ENCODE peak calls at places on chromosomes 16 and 17, in four cellular contexts. S is MM.1S, L is endothelial cell of umbilical vein, M is astrocyte. N is an unnamed sample.

GRCh38 chr17:35612924-35613521 is 25.9 kb downstream of the AP2B1 start:
- DNase-seq in S (peak; percentile 54), L (peak; percentile 71), M (peak; percentile 27), N (peak; percentile 49)

GRCh38 chr16:4351880-4352279 is 759 bp upstream of the PAM16 start:
- DNase-seq in S (no peak), L (no peak), M (no peak), N (no peak)

GRCh38 chr16:57577691-57578224 is 35.3 kb downstream of the ADGRG5 start:
- DNase-seq in S (no peak), L (no peak), M (no peak), N (peak; percentile 82)

GRCh38 chr17:36722121-36722902 is 120.9 kb downstream of the MRM1 start:
- DNase-seq in S (no peak), L (peak; percentile 15), M (peak; percentile 34), N (peak; percentile 90)

GRCh38 chr16:81466351-81466960 is 21.8 kb downstream of the CMIP start:
- DNase-seq in S (no peak), L (no peak), M (peak; percentile 55), N (no peak)

GRCh38 chr16:87644596-87644995 is 42.3 kb downstream of the JPH3 start:
- DNase-seq in S (no peak), L (no peak), M (no peak), N (no peak)

GRCh38 chr17:56795510-56795909 is 38.2 kb downstream of the C17orf67 start:
- DNase-seq in S (no peak), L (no peak), M (no peak), N (no peak)

GRCh38 chr17:14301279-14301760 is 439 bp downstream of the HS3ST3B1 start:
- DNase-seq in S (no peak), L (no peak), M (no peak), N (peak; percentile 45)

GRCh38 chr17:70168044-70168978 is 1.0 kb upstream of the KCNJ2 start:
- DNase-seq in S (peak; percentile 39), L (peak; percentile 96), M (peak; percentile 70), N (no peak)

GRCh38 chr17:74877592-74878543 is 5.1 kb upstream of the FDXR start:
- DNase-seq in S (no peak), L (no peak), M (no peak), N (no peak)

GRCh38 chr16:16025214-16025968 is 76.0 kb downstream of the ABCC1 start:
- DNase-seq in S (no peak), L (peak; percentile 89), M (peak; percentile 96), N (no peak)

GRCh38 chr17:79943354-79944241 is 92.1 kb downstream of the TBC1D16 start:
- DNase-seq in S (no peak), L (no peak), M (no peak), N (no peak)

GRCh38 chr16:88907768-88908167 is 41.3 kb upstream of the PABPN1L start:
- DNase-seq in S (no peak), L (no peak), M (peak; percentile 42), N (no peak)

GRCh38 chr17:28862497-28862896 is 7.7 kb downstream of the ERAL1 start:
- DNase-seq in S (no peak), L (no peak), M (no peak), N (no peak)

GRCh38 chr17:44197107-44197506 is 2.6 kb downstream of the ATXN7L3 start:
- DNase-seq in S (no peak), L (no peak), M (no peak), N (no peak)
- H3K4me3 ChIP-seq in S (no peak overlapping the region), L (no peak overlapping the region), M (no peak overlapping the region), N (no peak overlapping the region)

GRCh38 chr16:68071547-68071901 is 13.6 kb upstream of the NFATC3 start:
- DNase-seq in S (no peak), L (no peak), M (no peak), N (no peak)

GRCh38 chr16:68073902-68074760 is 11.0 kb upstream of the NFATC3 start:
- DNase-seq in S (no peak), L (no peak), M (no peak), N (no peak)

GRCh38 chr16:68070811-68071546 is 14.2 kb upstream of the NFATC3 start:
- DNase-seq in S (no peak), L (no peak), M (no peak), N (no peak)

GRCh38 chr16:68070249-68070725 is 14.9 kb upstream of the NFATC3 start:
- DNase-seq in S (no peak), L (no peak), M (no peak), N (no peak)

GRCh38 chr16:68072038-68072695 is 13.0 kb upstream of the NFATC3 start:
- DNase-seq in S (no peak), L (no peak), M (no peak), N (no peak)
- H3K36me3 ChIP-seq in S (no peaks in the 10 kb centered on the region), L (peaks cover 36% of the 10 kb centered on the region), M (peaks cover 20% of the 10 kb centered on the region), N (peaks cover 55% of the 10 kb centered on the region)

DNA sequence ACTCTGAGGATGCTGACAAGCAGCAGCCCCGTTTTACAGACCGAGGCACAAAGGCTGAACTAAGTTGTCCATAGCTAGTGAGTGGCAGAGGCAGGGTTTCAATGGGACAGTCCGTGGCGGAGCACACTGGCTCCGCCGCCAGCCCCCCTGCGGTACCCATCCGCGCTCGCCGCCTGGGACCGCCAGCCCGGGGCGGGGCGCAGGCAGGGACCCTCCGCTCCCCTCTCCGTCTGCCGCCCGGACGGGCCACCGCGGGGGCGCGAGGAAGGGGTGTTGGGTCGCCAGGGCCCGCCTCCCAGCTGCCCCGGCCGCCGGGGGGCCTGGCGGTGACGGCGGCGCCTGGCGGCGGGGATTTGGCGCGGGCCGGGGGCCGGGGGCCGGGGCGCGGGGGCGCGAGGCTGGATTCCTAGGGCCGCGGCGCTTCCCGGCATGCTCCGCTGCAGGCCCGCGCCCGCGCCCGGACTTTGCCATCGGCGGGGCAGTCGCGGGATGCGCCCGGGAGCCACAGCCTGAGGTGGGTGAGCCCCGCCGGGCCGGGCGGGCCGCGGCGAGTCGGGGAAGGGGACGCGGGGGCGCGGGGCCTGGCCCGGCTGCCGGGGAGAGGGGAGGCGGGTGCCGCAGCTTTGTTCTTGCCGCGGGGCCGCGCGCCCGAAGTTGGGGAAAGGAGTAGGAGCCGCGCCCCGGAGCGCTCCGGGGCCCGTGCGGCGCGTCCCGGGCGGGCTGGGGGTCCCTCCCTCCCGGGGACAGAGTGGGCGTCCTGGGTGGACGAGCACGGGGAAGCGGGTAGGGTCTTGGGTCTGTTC is at the start of gene TMEM98:
- DNase-seq in S (peak; percentile 16), L (no peak), M (no peak), N (no peak)
- TF ChIP-seq EZH2 in S (no peak), L (no peak), M (no peak), N (no peak)

DNA sequence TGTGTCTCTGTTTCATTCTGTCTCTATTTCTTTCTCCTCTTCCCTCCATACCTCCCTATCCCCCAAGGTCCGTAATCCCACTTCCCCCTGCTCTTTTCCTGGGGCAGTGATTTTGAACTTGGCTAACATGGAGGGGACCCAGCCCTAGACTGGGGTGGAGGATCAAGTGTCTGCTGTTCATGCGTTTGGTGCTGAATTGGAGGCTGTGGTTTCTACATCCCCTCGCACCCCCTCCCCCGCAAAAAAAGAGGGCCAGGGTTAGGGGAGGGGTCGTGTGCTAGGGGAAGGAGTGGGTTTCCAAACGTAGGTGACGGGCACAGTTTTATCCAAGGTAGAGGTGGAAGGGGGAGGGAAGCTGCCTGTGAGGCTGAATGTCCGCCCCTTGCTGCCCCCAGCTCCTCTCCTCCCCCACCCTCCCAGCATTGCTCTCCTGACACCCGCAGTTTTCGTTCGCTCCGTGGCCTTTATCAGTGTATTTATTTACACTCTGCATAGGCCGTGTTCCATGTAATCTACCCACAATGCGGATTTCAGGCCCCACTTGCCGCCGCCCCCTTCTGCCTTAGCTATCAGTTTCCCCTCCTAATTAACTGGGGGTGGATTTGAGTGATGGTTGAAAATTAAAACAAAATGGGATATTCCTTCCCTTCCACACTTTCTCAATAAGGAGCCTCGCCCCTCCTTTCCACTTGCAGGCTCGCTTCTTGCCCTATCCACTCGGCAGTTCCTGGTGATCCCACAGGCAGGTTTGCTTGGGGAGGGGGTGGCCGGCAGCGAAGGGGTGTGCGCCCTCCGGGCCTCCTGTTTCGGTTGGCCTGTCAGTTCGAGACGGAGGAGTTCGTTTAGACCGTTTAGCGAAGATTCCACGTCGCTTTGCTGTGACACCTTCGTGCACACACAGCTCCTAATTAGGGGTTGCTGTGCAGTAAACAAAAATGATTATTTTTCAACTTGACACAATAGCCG is 2.0 kb downstream of the GNAO1 start:
- DNase-seq in S (no peak), L (no peak), M (no peak), N (peak; percentile 51)
- H3K4me3 ChIP-seq in S (no peak overlapping the region), L (no peak overlapping the region), M (no peak overlapping the region), N (peak overlapping the region; percentile 61)

GRCh38 chr17:48725005-48725293 is 2.0 kb downstream of the PRAC2 start:
- DNase-seq in S (no peak), L (no peak), M (no peak), N (no peak)

GRCh38 chr17:48722201-48722907 is at the start of gene PRAC1:
- DNase-seq in S (no peak), L (no peak), M (no peak), N (no peak)

GRCh38 chr17:48724241-48725004 is 1.4 kb downstream of the PRAC2 start:
- DNase-seq in S (peak; percentile 74), L (peak; percentile 69), M (peak; percentile 30), N (peak; percentile 58)

GRCh38 chr17:48722924-48723554 is at the start of gene PRAC2:
- DNase-seq in S (no peak), L (no peak), M (no peak), N (no peak)

DNA sequence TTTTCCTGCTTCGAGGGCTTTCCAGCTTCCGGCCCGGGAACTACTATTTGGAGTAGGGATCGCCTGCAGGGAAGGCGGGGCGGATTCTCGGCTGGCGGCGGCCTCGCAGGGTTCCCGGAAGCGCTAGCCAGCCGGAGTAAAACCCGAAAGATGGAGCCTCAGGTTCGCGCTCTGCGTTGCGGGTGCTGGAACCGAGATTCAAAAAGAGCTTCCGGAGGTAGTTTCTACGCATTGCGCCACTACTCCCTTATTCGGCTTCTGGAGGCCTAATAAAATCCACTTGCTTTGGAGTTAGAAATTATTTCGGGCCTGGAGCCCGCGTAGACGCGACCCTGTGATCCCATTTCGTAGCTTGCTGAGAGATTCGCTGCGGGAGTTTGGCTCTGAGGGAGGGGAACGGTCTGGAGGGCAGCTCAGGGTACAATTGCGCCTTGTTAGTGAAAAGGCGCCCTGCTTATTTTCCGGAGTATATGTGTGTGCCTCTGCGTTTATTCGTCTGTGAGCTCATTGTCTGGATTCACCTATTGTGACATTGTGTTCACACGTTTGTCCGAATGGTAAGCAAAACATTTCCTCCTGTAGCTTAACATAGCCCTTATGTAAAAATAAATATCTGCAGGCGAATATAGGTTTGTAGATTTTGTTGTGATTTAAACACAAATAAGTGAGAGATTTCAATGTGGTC is 712 bp downstream of the PRAC2 start:
- DNase-seq in S (peak; percentile 20), L (no peak), M (no peak), N (no peak)
- H3K36me3 ChIP-seq in S (no peaks in the 10 kb centered on the region), L (no peaks in the 10 kb centered on the region), M (no peaks in the 10 kb centered on the region), N (no peaks in the 10 kb centered on the region)

DNA sequence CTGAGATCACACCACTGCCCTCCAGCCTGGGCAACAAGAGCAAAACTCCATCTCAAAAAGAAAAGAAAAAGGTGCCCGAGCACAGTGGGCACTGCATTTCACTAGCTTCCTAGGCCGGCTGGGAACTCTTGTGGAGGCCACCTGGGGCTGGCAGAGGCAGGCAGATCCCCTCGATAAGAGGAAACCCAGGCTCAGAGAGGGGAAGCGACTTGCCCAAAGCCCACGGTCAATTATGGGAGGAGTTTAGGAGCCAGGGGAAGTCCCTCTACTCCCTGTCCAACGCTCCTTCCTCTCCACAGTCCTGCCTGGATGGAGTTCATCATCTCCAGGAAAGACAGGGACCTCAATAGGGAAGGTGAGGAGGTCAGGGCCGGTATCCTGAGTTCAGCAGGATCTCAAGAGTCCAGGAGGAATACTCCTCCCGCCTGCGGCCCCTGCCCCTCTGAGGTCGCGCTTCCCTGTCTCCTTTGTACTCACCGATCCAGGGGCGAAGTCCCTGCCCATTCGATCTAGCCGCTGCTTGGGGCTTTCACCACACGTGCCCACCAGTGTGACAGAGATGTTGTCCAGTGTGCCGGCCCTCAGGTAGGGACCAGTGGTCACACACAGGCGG is 841 bp downstream of the ALOXE3 start:
- DNase-seq in S (no peak), L (no peak), M (no peak), N (no peak)
- TF ChIP-seq EZH2 in S (no peak), L (no peak), M (no peak), N (no peak)